ENCODE peak calls at places on chromosomes 13 and 19, in eight cellular contexts. M is BJ, D is cardiac muscle cell, J is thoracic aorta, V is fibroblast of lung, X is heart left ventricle, Z is IMR-90, E is pancreas. A is an unnamed sample. For H3K36me3, the result is how much of the 10 kb centered on the place peaks cover.

GRCh38 chr13:72023895-72024294 is 156.9 kb upstream of the DACH1 start:
- DNase-seq in E (no peak), V (no peak), X (no peak), Z (no peak), J (no peak), M (no peak), D (no peak), A (no peak)

GRCh38 chr13:28100149-28101121 is at the start of gene FLT3:
- DNase-seq in Z (peak), X (peak), E (peak), J (no peak), M (no peak), D (peak), V (peak), A (no peak)

GRCh38 chr19:13082192-13083007 is 20.3 kb downstream of the LYL1 start:
- DNase-seq in J (no peak), V (peak), E (no peak), M (no peak), D (peak), X (peak), Z (peak), A (no peak)

GRCh38 chr19:13163609-13164364 is 13.6 kb downstream of the IER2 start:
- DNase-seq in Z (peak), M (peak), J (no peak), X (peak), E (peak), D (peak), V (peak), A (peak)

GRCh38 chr19:40627486-40628279 is 26.5 kb downstream of the LTBP4 start:
- DNase-seq in J (no peak), M (no peak), Z (no peak), D (no peak), E (peak), V (no peak), X (peak), A (no peak)

GRCh38 chr19:49173198-49173597 is 15.6 kb downstream of the TRPM4 start:
- DNase-seq in M (no peak), V (no peak), Z (no peak), D (no peak), J (no peak), X (no peak), E (no peak), A (no peak)

GRCh38 chr19:15292847-15293582 is 39.3 kb downstream of the BRD4 start:
- DNase-seq in D (no peak), X (no peak), M (no peak), Z (no peak), E (no peak), J (no peak), V (no peak), A (no peak)

GRCh38 chr19:33921165-33921564 is 124.5 kb downstream of the KCTD15 start:
- DNase-seq in Z (no peak), X (no peak), E (no peak), V (no peak), J (no peak), D (peak), M (no peak), A (no peak)

GRCh38 chr13:26872444-26873173 is 112.0 kb upstream of the GPR12 start:
- DNase-seq in D (peak), Z (peak), M (no peak), E (no peak), X (peak), V (no peak), J (no peak), A (peak)

GRCh38 chr13:87656311-87656710 is 14.9 kb upstream of the SLITRK5 start:
- DNase-seq in V (peak), M (no peak), X (no peak), E (no peak), J (no peak), D (no peak), Z (no peak), A (no peak)

GRCh38 chr13:97395437-97396136 is 38.4 kb upstream of the RAP2A start:
- DNase-seq in X (no peak), Z (peak), E (no peak), V (peak), M (no peak), D (no peak), J (no peak), A (no peak)

GRCh38 chr19:3398114-3398899 is 31.9 kb downstream of the NFIC start:
- DNase-seq in M (no peak), X (peak), D (peak), E (peak), Z (peak), V (peak), J (no peak), A (no peak)

GRCh38 chr19:21921691-21922180 is 85.8 kb upstream of the ZNF43 start:
- DNase-seq in Z (no peak), M (no peak), X (no peak), J (no peak), V (no peak), D (no peak), E (no peak), A (no peak)

GRCh38 chr13:114034481-114034891 is 60.6 kb upstream of the C13orf46 start:
- DNase-seq in M (no peak), V (peak), Z (peak), D (no peak), J (no peak), E (no peak), X (no peak), A (no peak)

GRCh38 chr19:13846533-13847032 is 30.4 kb upstream of the NANOS3 start:
- DNase-seq in Z (peak), X (peak), J (peak), V (peak), M (peak), E (peak), D (peak), A (peak)

GRCh38 chr19:33259532-33259931 is 33.9 kb upstream of the SLC7A10 start:
- DNase-seq in D (no peak), V (no peak), X (no peak), Z (no peak), E (peak), M (no peak), J (no peak), A (no peak)

GRCh38 chr19:15115080-15115479 is 7.9 kb downstream of the SYDE1 start:
- DNase-seq in J (no peak), X (peak), D (no peak), Z (peak), V (peak), M (no peak), E (no peak), A (no peak)

GRCh38 chr13:82758056-82758455 is 1124.2 kb downstream of the SLITRK1 start:
- DNase-seq in M (no peak), Z (peak), V (no peak), D (peak), J (no peak), E (no peak), X (no peak), A (no peak)
- TF ChIP-seq CTCF in M (no peak), Z (peak), V (peak), D (peak), J (no peak), E (no peak), X (no peak), A (no peak)

GRCh38 chr19:5612891-5613290 is 9.7 kb downstream of the SAFB2 start:
- DNase-seq in J (no peak), V (peak), D (no peak), Z (no peak), M (no peak), E (no peak), X (no peak), A (no peak)
- H3K36me3 ChIP-seq in J (half or more), V (under half), D (half or more), Z (half or more), M (under half), E (half or more), X (half or more), A (half or more)

GRCh38 chr19:4606921-4607678 is 32.2 kb upstream of the TNFAIP8L1 start:
- DNase-seq in E (peak), V (no peak), X (peak), Z (no peak), J (no peak), D (peak), M (no peak), A (no peak)
- TF ChIP-seq CTCF in E (no peak), V (no peak), X (no peak), Z (no peak), J (no peak), D (no peak), M (no peak), A (no peak)

GRCh38 chr19:2080336-2080988 is 15.7 kb downstream of the MOB3A start:
- DNase-seq in M (no peak), Z (no peak), D (no peak), E (no peak), V (no peak), J (no peak), X (no peak), A (no peak)
- H3K36me3 ChIP-seq in M (under half), Z (half or more), D (under half), E (under half), V (under half), J (half or more), X (under half), A (under half)

DNA sequence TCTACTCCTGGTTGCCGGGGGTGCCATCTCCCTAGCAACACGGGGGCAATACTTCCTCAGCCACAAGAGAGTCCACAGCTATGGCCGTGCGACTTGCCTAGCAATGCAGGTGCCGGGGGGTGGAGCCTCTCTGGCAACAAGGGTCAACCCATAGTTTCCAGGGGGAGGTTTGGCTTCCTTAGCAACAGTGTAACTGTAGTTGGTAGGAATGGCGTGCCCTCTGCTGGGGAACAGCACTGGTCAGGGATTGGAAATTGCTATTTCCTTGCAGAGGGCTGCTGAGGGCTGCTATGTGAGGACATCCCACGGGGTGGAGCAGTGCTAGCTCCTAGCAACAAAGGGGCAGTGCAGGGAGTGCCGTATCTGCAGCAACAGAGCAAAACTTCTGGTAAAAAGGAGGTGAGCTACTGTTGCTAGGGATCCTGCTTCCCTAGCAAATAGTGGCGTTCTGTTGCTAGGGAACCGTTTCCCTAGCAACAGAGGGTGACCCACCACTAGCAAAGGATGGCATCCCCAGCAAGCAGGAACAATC is 7.0 kb upstream of the TMC4 start:
- DNase-seq in J (no peak), D (peak), Z (peak), V (peak), X (no peak), E (peak), M (no peak), A (no peak)
- TF ChIP-seq CTCF in J (no peak), D (peak), Z (peak), V (peak), X (no peak), E (no peak), M (peak), A (no peak)

DNA sequence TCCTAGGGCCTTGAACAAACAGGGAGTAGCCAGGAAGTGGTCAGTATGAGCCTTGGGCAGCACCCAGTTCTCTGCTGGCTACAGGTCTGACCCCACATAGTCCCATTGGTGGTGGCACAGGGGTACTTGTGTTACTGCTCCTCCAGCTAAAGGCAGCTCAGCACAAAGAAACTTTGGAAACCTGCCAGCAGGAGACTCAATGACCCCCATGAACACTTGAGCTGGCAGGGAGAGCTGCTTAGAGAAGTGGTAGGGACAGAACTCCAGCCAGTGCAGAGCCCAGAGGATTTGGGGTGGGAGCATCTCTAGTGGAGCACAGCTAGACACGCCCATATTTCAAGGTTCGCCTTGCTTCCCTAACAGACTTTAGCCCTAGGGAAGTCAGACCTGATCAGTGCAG is 10.4 kb upstream of the ZNF586 start:
- DNase-seq in J (no peak), V (no peak), D (no peak), E (no peak), M (no peak), X (no peak), Z (no peak), A (no peak)
- H3K36me3 ChIP-seq in J (half or more), V (under half), D (half or more), E (half or more), M (under half), X (under half), Z (under half), A (under half)

GRCh38 chr19:53311897-53312296 is 21.7 kb upstream of the ZNF845 start:
- DNase-seq in M (no peak), V (no peak), D (no peak), E (no peak), Z (no peak), X (no peak), J (no peak), A (no peak)

GRCh38 chr19:53311044-53311443 is 22.5 kb upstream of the ZNF845 start:
- DNase-seq in E (no peak), D (no peak), V (no peak), J (no peak), Z (no peak), M (no peak), X (no peak), A (no peak)

GRCh38 chr19:53308339-53308811 is 25.2 kb upstream of the ZNF845 start:
- DNase-seq in D (peak), M (no peak), X (no peak), Z (no peak), J (no peak), V (no peak), E (no peak), A (no peak)
- TF ChIP-seq CTCF in D (no peak), M (peak), X (peak), Z (no peak), J (no peak), V (peak), E (peak), A (peak)

GRCh38 chr19:18928018-18928805 is 8.7 kb downstream of the DDX49 start:
- DNase-seq in J (no peak), Z (no peak), E (no peak), M (no peak), X (no peak), V (no peak), D (no peak), A (no peak)

GRCh38 chr19:18920400-18920799 is 885 bp downstream of the DDX49 start:
- DNase-seq in J (no peak), E (no peak), M (no peak), Z (no peak), V (no peak), D (no peak), X (peak), A (no peak)

GRCh38 chr19:18921593-18921992 is 2.1 kb downstream of the DDX49 start:
- DNase-seq in Z (no peak), E (no peak), V (no peak), J (no peak), M (no peak), X (no peak), D (no peak), A (no peak)

GRCh38 chr19:18922228-18922985 is 2.9 kb downstream of the DDX49 start:
- DNase-seq in Z (no peak), D (no peak), M (no peak), V (no peak), E (no peak), J (no peak), X (no peak), A (no peak)

GRCh38 chr19:18924684-18925213 is 5.2 kb downstream of the DDX49 start:
- DNase-seq in E (no peak), X (no peak), Z (no peak), D (no peak), M (no peak), J (no peak), V (no peak), A (no peak)
- H3K36me3 ChIP-seq in E (under half), X (under half), Z (half or more), D (under half), M (under half), J (half or more), V (under half), A (under half)

A was measured in CD8-positive, alpha-beta T cell.